ENCODE peak calls at places on chromosomes 16 and 17, in seven cellular contexts. One of them, this sample, is unnamed.

GRCh38 chr17:57861000-57861736 is 11.3 kb upstream of the MRPS23 start:
- DNase-seq in lower lobe of right lung: peak; percentile 82
- DNase-seq in iPS DF 6.9: no peak
- DNase-seq in transverse colon: peak; percentile 76
- DNase-seq in mesendoderm: peak; percentile 85
- DNase-seq in SK-N-SH: peak; percentile 70
- DNase-seq in A549: peak; percentile 78
- DNase-seq in this sample: peak; percentile 57

GRCh38 chr17:59858167-59858790 is 34.5 kb downstream of the TUBD1 start:
- DNase-seq in lower lobe of right lung: no peak
- DNase-seq in iPS DF 6.9: no peak
- DNase-seq in transverse colon: no peak
- DNase-seq in mesendoderm: no peak
- DNase-seq in SK-N-SH: peak; percentile 31
- DNase-seq in A549: no peak
- DNase-seq in this sample: peak; percentile 27

GRCh38 chr16:88681084-88681680 is 5.1 kb downstream of the SNAI3 start:
- DNase-seq in lower lobe of right lung: peak; percentile 61
- DNase-seq in iPS DF 6.9: no peak
- DNase-seq in transverse colon: peak; percentile 83
- DNase-seq in mesendoderm: peak; percentile 49
- DNase-seq in SK-N-SH: peak; percentile 41
- DNase-seq in A549: peak; percentile 59
- DNase-seq in this sample: no peak

GRCh38 chr16:57962046-57962445 is 8.9 kb downstream of the CNGB1 start:
- DNase-seq in lower lobe of right lung: no peak
- DNase-seq in iPS DF 6.9: no peak
- DNase-seq in transverse colon: no peak
- DNase-seq in mesendoderm: no peak
- DNase-seq in SK-N-SH: no peak
- DNase-seq in A549: no peak
- DNase-seq in this sample: no peak

GRCh38 chr17:21214777-21215541 is 998 bp upstream of the TMEM11 start:
- DNase-seq in lower lobe of right lung: peak; percentile 56
- DNase-seq in iPS DF 6.9: no peak
- DNase-seq in transverse colon: no peak
- DNase-seq in mesendoderm: peak; percentile 84
- DNase-seq in SK-N-SH: no peak
- DNase-seq in A549: peak; percentile 28
- DNase-seq in this sample: peak; percentile 69

GRCh38 chr16:61007694-61008093 is 1028.5 kb downstream of the CDH8 start:
- DNase-seq in lower lobe of right lung: no peak
- DNase-seq in iPS DF 6.9: no peak
- DNase-seq in transverse colon: no peak
- DNase-seq in mesendoderm: no peak
- DNase-seq in SK-N-SH: no peak
- DNase-seq in A549: no peak
- DNase-seq in this sample: no peak

GRCh38 chr17:50135316-50136095 is 5.5 kb upstream of the SAMD14 start:
- DNase-seq in lower lobe of right lung: no peak
- DNase-seq in iPS DF 6.9: no peak
- DNase-seq in transverse colon: no peak
- DNase-seq in mesendoderm: no peak
- DNase-seq in SK-N-SH: no peak
- DNase-seq in A549: no peak
- DNase-seq in this sample: no peak

GRCh38 chr17:5467416-5467815 is 1.4 kb downstream of the DHX33 start:
- DNase-seq in lower lobe of right lung: no peak
- DNase-seq in iPS DF 6.9: no peak
- DNase-seq in transverse colon: no peak
- DNase-seq in mesendoderm: no peak
- DNase-seq in SK-N-SH: peak; percentile 54
- DNase-seq in A549: no peak
- DNase-seq in this sample: peak; percentile 23

GRCh38 chr17:67241719-67242341 is 3.2 kb downstream of the HELZ start:
- DNase-seq in lower lobe of right lung: no peak
- DNase-seq in iPS DF 6.9: no peak
- DNase-seq in transverse colon: no peak
- DNase-seq in mesendoderm: no peak
- DNase-seq in SK-N-SH: no peak
- DNase-seq in A549: no peak
- DNase-seq in this sample: no peak

GRCh38 chr17:40310882-40311391 is 2.0 kb downstream of the RARA start:
- DNase-seq in lower lobe of right lung: no peak
- DNase-seq in iPS DF 6.9: no peak
- DNase-seq in transverse colon: no peak
- DNase-seq in mesendoderm: no peak
- DNase-seq in SK-N-SH: peak; percentile 83
- DNase-seq in A549: no peak
- DNase-seq in this sample: no peak

GRCh38 chr17:12625092-12625491 is 40.6 kb upstream of the MYOCD start:
- DNase-seq in lower lobe of right lung: no peak
- DNase-seq in iPS DF 6.9: no peak
- DNase-seq in transverse colon: no peak
- DNase-seq in mesendoderm: no peak
- DNase-seq in SK-N-SH: no peak
- DNase-seq in A549: no peak
- DNase-seq in this sample: no peak

GRCh38 chr17:62725791-62726249 is 82.3 kb downstream of the MARCHF10 start:
- DNase-seq in lower lobe of right lung: no peak
- DNase-seq in iPS DF 6.9: no peak
- DNase-seq in transverse colon: no peak
- DNase-seq in mesendoderm: no peak
- DNase-seq in SK-N-SH: no peak
- DNase-seq in A549: no peak
- DNase-seq in this sample: no peak

GRCh38 chr17:1434150-1434549 is 21.9 kb downstream of the CRK start:
- DNase-seq in lower lobe of right lung: no peak
- DNase-seq in iPS DF 6.9: no peak
- DNase-seq in transverse colon: no peak
- DNase-seq in mesendoderm: no peak
- DNase-seq in SK-N-SH: no peak
- DNase-seq in A549: no peak
- DNase-seq in this sample: no peak

GRCh38 chr17:71528210-71528609 is 592.6 kb upstream of the SOX9 start:
- DNase-seq in lower lobe of right lung: no peak
- DNase-seq in iPS DF 6.9: no peak
- DNase-seq in transverse colon: no peak
- DNase-seq in mesendoderm: no peak
- DNase-seq in SK-N-SH: no peak
- DNase-seq in A549: no peak
- DNase-seq in this sample: no peak

GRCh38 chr16:30368122-30368791 is 2.0 kb downstream of the TBC1D10B start:
- DNase-seq in lower lobe of right lung: no peak
- DNase-seq in iPS DF 6.9: no peak
- DNase-seq in transverse colon: no peak
- DNase-seq in mesendoderm: no peak
- DNase-seq in SK-N-SH: no peak
- DNase-seq in A549: no peak
- DNase-seq in this sample: peak; percentile 87

GRCh38 chr16:60681014-60681413 is 1355.2 kb downstream of the CDH8 start:
- DNase-seq in lower lobe of right lung: no peak
- DNase-seq in iPS DF 6.9: no peak
- DNase-seq in transverse colon: no peak
- DNase-seq in mesendoderm: peak; percentile 18
- DNase-seq in SK-N-SH: no peak
- DNase-seq in A549: no peak
- DNase-seq in this sample: no peak

GRCh38 chr16:12255919-12256665 is 279.6 kb downstream of the SNX29 start:
- DNase-seq in lower lobe of right lung: no peak
- DNase-seq in iPS DF 6.9: no peak
- DNase-seq in transverse colon: no peak
- DNase-seq in mesendoderm: no peak
- DNase-seq in SK-N-SH: no peak
- DNase-seq in A549: no peak
- DNase-seq in this sample: no peak

GRCh38 chr17:51371732-51372151 is 111.4 kb downstream of the UTP18 start:
- DNase-seq in lower lobe of right lung: no peak
- DNase-seq in iPS DF 6.9: peak; percentile 71
- DNase-seq in transverse colon: no peak
- DNase-seq in mesendoderm: peak; percentile 93
- DNase-seq in SK-N-SH: peak; percentile 85
- DNase-seq in A549: peak; percentile 88
- DNase-seq in this sample: peak; percentile 57

GRCh38 chr16:75102595-75102994 is 14.0 kb downstream of the LDHD start:
- DNase-seq in lower lobe of right lung: no peak
- DNase-seq in iPS DF 6.9: no peak
- DNase-seq in transverse colon: no peak
- DNase-seq in mesendoderm: no peak
- DNase-seq in SK-N-SH: no peak
- DNase-seq in A549: no peak
- DNase-seq in this sample: no peak

GRCh38 chr17:30964878-30965277 is 6.0 kb upstream of the RNF135 start:
- DNase-seq in lower lobe of right lung: no peak
- DNase-seq in iPS DF 6.9: no peak
- DNase-seq in transverse colon: no peak
- DNase-seq in mesendoderm: no peak
- DNase-seq in SK-N-SH: no peak
- DNase-seq in A549: no peak
- DNase-seq in this sample: peak; percentile 62
- H3K4me1 ChIP-seq in lower lobe of right lung: peaks cover 4% of the 10 kb centered on the region
- H3K4me1 ChIP-seq in iPS DF 6.9: peaks cover 2% of the 10 kb centered on the region
- H3K4me1 ChIP-seq in transverse colon: no peaks in the 10 kb centered on the region
- H3K4me1 ChIP-seq in mesendoderm: no peaks in the 10 kb centered on the region
- H3K4me1 ChIP-seq in SK-N-SH: no peaks in the 10 kb centered on the region
- H3K4me1 ChIP-seq in A549: peaks cover 26% of the 10 kb centered on the region
- H3K4me1 ChIP-seq in this sample: peaks cover 9% of the 10 kb centered on the region

DNA sequence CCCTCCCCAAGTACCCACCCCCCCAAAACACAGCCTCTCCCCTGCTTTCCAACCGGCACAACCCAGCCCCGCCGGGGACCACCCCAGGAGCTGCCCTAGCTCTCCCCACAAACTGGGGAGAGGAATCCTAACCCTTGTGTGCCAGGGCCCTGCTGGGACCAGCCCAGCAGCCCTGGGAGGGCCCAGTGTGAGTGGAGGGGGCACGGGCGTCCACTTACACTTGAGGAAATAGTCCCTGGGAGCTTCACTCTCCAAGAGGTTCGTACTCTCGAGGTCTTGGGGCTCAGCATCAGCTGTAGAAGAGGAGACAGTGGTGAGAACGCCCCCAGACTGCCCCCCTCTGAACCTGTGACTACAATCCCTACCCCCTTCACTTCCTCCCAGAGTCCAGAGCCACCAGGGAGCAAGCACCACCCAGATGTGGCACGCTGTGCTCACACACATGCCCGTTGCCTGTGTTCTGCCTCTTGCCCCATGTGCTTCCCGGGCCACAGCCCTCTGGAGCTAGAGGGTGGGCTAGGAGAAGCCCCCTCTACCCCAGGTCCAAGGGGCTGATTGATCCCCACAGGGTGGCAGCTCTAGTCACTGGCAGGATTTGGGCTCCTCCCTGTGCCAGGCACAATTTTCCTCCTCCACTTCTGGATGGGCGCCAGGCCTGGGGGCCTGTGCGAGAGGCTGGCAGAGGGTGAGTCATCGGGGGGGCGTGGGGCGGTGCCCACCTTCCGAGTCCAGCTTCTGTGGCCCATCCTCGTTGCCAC is 3.0 kb downstream of the TRIM47 start:
- DNase-seq in lower lobe of right lung: no peak
- DNase-seq in iPS DF 6.9: no peak
- DNase-seq in transverse colon: peak; percentile 59
- DNase-seq in mesendoderm: no peak
- DNase-seq in SK-N-SH: peak; percentile 75
- DNase-seq in A549: no peak
- DNase-seq in this sample: no peak
- H3K4me3 ChIP-seq in lower lobe of right lung: peak overlapping the region; percentile 67
- H3K4me3 ChIP-seq in iPS DF 6.9: no peak overlapping the region
- H3K4me3 ChIP-seq in transverse colon: no peak overlapping the region
- H3K4me3 ChIP-seq in mesendoderm: no peak overlapping the region
- H3K4me3 ChIP-seq in SK-N-SH: no peak overlapping the region
- H3K4me3 ChIP-seq in A549: peak overlapping the region; percentile 85
- H3K4me3 ChIP-seq in this sample: no peak overlapping the region

DNA sequence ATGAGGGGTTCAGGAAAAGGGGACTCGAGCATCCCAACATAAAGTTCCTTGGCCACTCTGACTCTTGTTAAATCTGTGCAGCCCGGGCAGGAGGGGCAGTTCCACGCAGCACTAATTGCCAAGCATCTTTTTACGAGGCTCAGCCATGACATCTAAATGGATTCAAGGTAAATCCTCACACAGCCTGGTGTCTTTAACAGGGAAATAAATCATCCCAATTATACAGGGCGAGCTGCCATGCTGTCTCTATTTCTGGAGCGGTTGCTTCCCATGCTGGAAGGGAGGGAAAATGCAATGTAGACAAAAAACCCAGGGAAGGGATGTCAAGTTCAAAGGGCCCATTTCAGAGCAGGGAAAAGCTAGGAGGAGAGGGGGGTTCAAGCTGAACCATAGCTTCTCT is 110.0 kb downstream of the GAS7 start:
- DNase-seq in lower lobe of right lung: no peak
- DNase-seq in iPS DF 6.9: no peak
- DNase-seq in transverse colon: no peak
- DNase-seq in mesendoderm: no peak
- DNase-seq in SK-N-SH: no peak
- DNase-seq in A549: no peak
- DNase-seq in this sample: no peak
- H3K4me1 ChIP-seq in lower lobe of right lung: peaks cover 30% of the 10 kb centered on the region
- H3K4me1 ChIP-seq in iPS DF 6.9: peaks cover 2% of the 10 kb centered on the region
- H3K4me1 ChIP-seq in transverse colon: peaks cover 13% of the 10 kb centered on the region
- H3K4me1 ChIP-seq in mesendoderm: peaks cover 4% of the 10 kb centered on the region
- H3K4me1 ChIP-seq in SK-N-SH: no peaks in the 10 kb centered on the region
- H3K4me1 ChIP-seq in A549: peaks cover 10% of the 10 kb centered on the region
- H3K4me1 ChIP-seq in this sample: peaks cover 8% of the 10 kb centered on the region

DNA sequence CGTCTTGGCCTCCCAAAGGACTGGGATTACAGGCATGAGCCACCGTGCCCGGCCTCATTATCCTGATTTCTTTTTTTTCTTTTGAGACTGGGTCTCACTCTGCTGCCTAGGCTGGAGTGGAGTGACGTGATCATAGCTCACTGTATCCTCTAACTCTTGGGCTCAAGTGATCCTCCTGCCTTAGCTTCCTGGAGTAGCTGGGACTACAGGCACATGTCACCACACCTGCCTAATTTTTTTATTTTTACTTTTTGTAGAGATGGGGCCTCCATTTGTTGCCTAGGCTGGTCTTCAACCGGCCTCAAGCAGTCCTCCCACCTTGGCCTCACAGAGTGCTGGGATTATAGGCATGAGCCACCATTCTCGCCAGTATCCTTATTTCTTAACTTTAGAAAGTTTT is 3.5 kb downstream of the TENT4B start:
- DNase-seq in lower lobe of right lung: no peak
- DNase-seq in iPS DF 6.9: no peak
- DNase-seq in transverse colon: no peak
- DNase-seq in mesendoderm: no peak
- DNase-seq in SK-N-SH: no peak
- DNase-seq in A549: no peak
- DNase-seq in this sample: no peak
- H3K4me3 ChIP-seq in lower lobe of right lung: peak overlapping the region; percentile 72
- H3K4me3 ChIP-seq in iPS DF 6.9: no peak overlapping the region
- H3K4me3 ChIP-seq in transverse colon: no peak overlapping the region
- H3K4me3 ChIP-seq in mesendoderm: no peak overlapping the region
- H3K4me3 ChIP-seq in SK-N-SH: no peak overlapping the region
- H3K4me3 ChIP-seq in A549: no peak overlapping the region
- H3K4me3 ChIP-seq in this sample: no peak overlapping the region